ENCODE peak calls at places on chromosomes 12 and 14, in five cellular contexts. W is IMR-90, K is stomach, A is adrenal gland, I is tibial nerve. L is an unnamed sample.

GRCh38 chr12:46351861-46352595 is 20.5 kb downstream of the SLC38A2 start:
- DNase-seq in A (no peak), I (no peak), W (no peak), K (no peak), L (no peak)

GRCh38 chr12:98059659-98060343 is 455.6 kb upstream of the TMPO start:
- DNase-seq in A (no peak), I (no peak), W (no peak), K (no peak), L (peak; percentile 64)

GRCh38 chr12:115313929-115314328 is 630.0 kb upstream of the TBX3 start:
- DNase-seq in K (no peak), W (peak; percentile 92), I (no peak), A (no peak), L (no peak)

GRCh38 chr12:47419500-47419899 is 286.3 kb downstream of the RPAP3 start:
- DNase-seq in I (no peak), K (no peak), W (peak; percentile 79), A (no peak), L (no peak)

GRCh38 chr14:47966411-47966810 is 291.0 kb upstream of the MDGA2 start:
- DNase-seq in I (no peak), W (no peak), K (no peak), A (no peak), L (no peak)

GRCh38 chr12:31620311-31620710 is 29.4 kb upstream of the DENND5B start:
- DNase-seq in K (no peak), W (peak; percentile 8), A (no peak), I (no peak), L (no peak)

GRCh38 chr14:90850487-90850886 is 34.3 kb upstream of the TTC7B start:
- DNase-seq in W (peak; percentile 49), K (no peak), I (no peak), A (no peak), L (no peak)

GRCh38 chr14:97282210-97282609 is 485.0 kb downstream of the VRK1 start:
- DNase-seq in I (no peak), A (no peak), W (no peak), K (no peak), L (no peak)

GRCh38 chr14:51208982-51209381 is 31.1 kb upstream of the TMX1 start:
- DNase-seq in A (no peak), W (no peak), K (no peak), I (no peak), L (no peak)

GRCh38 chr14:74501135-74501614 is 7.6 kb downstream of the ISCA2 start:
- DNase-seq in I (peak; percentile 70), W (peak; percentile 83), K (peak; percentile 70), A (peak; percentile 88), L (peak; percentile 95)

GRCh38 chr14:22112004-22112403 is 438.4 kb upstream of the OR4E1 start:
- DNase-seq in W (no peak), A (no peak), I (no peak), K (no peak), L (no peak)

GRCh38 chr12:91422811-91423210 is 240.2 kb upstream of the DCN start:
- DNase-seq in A (no peak), I (no peak), W (no peak), K (no peak), L (no peak)

GRCh38 chr12:125099407-125099779 is 34.2 kb downstream of the AACS start:
- DNase-seq in K (no peak), A (peak; percentile 19), I (no peak), W (no peak), L (no peak)

GRCh38 chr12:47767197-47767724 is 5.8 kb upstream of the SLC48A1 start:
- DNase-seq in K (peak; percentile 67), I (no peak), A (peak; percentile 57), W (peak; percentile 19), L (peak; percentile 69)

GRCh38 chr12:64318605-64319004 is 72.0 kb downstream of the C12orf56 start:
- DNase-seq in I (no peak), K (no peak), A (no peak), W (peak; percentile 4), L (peak; percentile 65)

GRCh38 chr12:10140001-10140400 is 10.0 kb upstream of the CLEC7A start:
- DNase-seq in A (peak; percentile 21), W (peak; percentile 70), I (no peak), K (no peak), L (peak; percentile 10)

GRCh38 chr14:26412421-26412820 is 185.4 kb downstream of the NOVA1 start:
- DNase-seq in I (no peak), A (no peak), K (no peak), W (no peak), L (no peak)

GRCh38 chr12:127235771-127236170 is 1031.2 kb upstream of the TMEM132C start:
- DNase-seq in W (no peak), A (no peak), K (no peak), I (no peak), L (no peak)

GRCh38 chr12:68367903-68368302 is 35.7 kb upstream of the MDM1 start:
- DNase-seq in K (no peak), W (no peak), I (no peak), A (no peak), L (no peak)

GRCh38 chr12:120229583-120230325 is 28.8 kb upstream of the RPLP0 start:
- DNase-seq in A (no peak), K (no peak), I (no peak), W (no peak), L (no peak)

GRCh38 chr12:108855284-108856169 is 1.9 kb downstream of the SSH1 start:
- DNase-seq in K (no peak), I (no peak), W (peak; percentile 52), A (no peak), L (no peak)

GRCh38 chr12:77591959-77592358 is 238.7 kb upstream of the NAV3 start:
- DNase-seq in W (no peak), A (no peak), I (no peak), K (no peak), L (no peak)

GRCh38 chr12:6605425-6606330 is 1.5 kb downstream of the CHD4 start:
- DNase-seq in K (no peak), W (peak; percentile 37), I (no peak), A (peak; percentile 27), L (peak; percentile 77)

GRCh38 chr12:76866726-76867125 is 12.1 kb downstream of the CSRP2 start:
- DNase-seq in W (peak; percentile 77), A (no peak), K (no peak), I (no peak), L (peak; percentile 76)

GRCh38 chr12:123319273-123319672 is 45.4 kb downstream of the SBNO1 start:
- DNase-seq in A (no peak), W (no peak), I (no peak), K (no peak), L (no peak)
- H3K36me3 ChIP-seq in A (peaks cover 94% of the 10 kb centered on the region), W (peaks cover 53% of the 10 kb centered on the region), I (peaks cover 4% of the 10 kb centered on the region), K (peaks cover 100% of the 10 kb centered on the region), L (peaks cover 82% of the 10 kb centered on the region)

GRCh38 chr12:101697930-101698781 is 716 bp downstream of the CHPT1 start:
- DNase-seq in W (peak; percentile 7), K (peak; percentile 64), A (peak; percentile 70), I (peak; percentile 20), L (peak; percentile 84)
- TF ChIP-seq POLR2A in W (no peak), K (no peak), A (peak; percentile 72), I (peak; percentile 3), L (no peak)

GRCh38 chr14:104968153-104968527 is 10.0 kb downstream of the AHNAK2 start:
- DNase-seq in A (peak; percentile 62), K (peak; percentile 45), I (peak; percentile 69), W (peak; percentile 35), L (peak; percentile 91)
- H3K4me3 ChIP-seq in A (no peak overlapping the region), K (peak overlapping the region; percentile 38), I (peak overlapping the region; percentile 30), W (no peak overlapping the region), L (no peak overlapping the region)

DNA sequence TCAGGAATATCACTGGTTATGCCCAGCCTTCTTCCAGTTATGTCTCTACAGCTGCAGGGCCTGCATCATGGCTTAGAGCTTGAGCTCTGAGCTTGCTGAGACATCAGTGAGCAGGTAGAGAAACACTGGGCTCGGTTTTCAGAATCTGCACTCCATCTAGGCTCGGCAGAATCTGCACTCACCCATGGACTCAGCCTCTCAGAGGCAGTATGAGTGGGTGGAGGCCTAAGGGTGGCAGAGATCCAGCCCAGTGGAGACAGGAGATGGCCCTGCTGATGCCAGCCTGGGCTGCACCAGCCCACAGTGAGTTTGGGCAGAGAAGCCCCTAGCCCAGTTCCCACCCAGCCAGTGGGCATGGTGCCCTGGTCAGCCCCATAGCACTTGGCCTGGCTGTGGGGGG is 12.8 kb downstream of the KRT80 start:
- DNase-seq in W (no peak), A (no peak), K (no peak), I (no peak), L (peak; percentile 51)
- H3K36me3 ChIP-seq in W (no peaks in the 10 kb centered on the region), A (no peaks in the 10 kb centered on the region), K (no peaks in the 10 kb centered on the region), I (no peaks in the 10 kb centered on the region), L (no peaks in the 10 kb centered on the region)

L was measured in thyroid gland.